ENCODE peak calls at places on chromosomes 7 and 10, in seven cellular contexts. One of them, this sample, is unnamed.

GRCh38 chr10:91073301-91073780 is 147.1 kb upstream of the PCGF5 start:
- DNase-seq in MCF 10A: no peak
- DNase-seq in GM20000: no peak
- DNase-seq in tibial nerve: no peak
- DNase-seq in nephron progenitor cell: no peak
- DNase-seq in GM13976: no peak
- DNase-seq in hepatocyte: no peak
- DNase-seq in this sample: no peak

GRCh38 chr10:5449823-5450222 is 37.5 kb downstream of the NET1 start:
- DNase-seq in MCF 10A: peak; percentile 57
- DNase-seq in GM20000: no peak
- DNase-seq in tibial nerve: no peak
- DNase-seq in nephron progenitor cell: no peak
- DNase-seq in GM13976: no peak
- DNase-seq in hepatocyte: peak; percentile 71
- DNase-seq in this sample: no peak

GRCh38 chr10:132915411-132915810 is 27.0 kb downstream of the CFAP46 start:
- DNase-seq in MCF 10A: no peak
- DNase-seq in GM20000: no peak
- DNase-seq in tibial nerve: no peak
- DNase-seq in nephron progenitor cell: no peak
- DNase-seq in GM13976: no peak
- DNase-seq in hepatocyte: no peak
- DNase-seq in this sample: no peak

GRCh38 chr7:48360574-48360973 is 189.3 kb downstream of the ABCA13 start:
- DNase-seq in MCF 10A: no peak
- DNase-seq in GM20000: no peak
- DNase-seq in tibial nerve: no peak
- DNase-seq in nephron progenitor cell: no peak
- DNase-seq in GM13976: no peak
- DNase-seq in hepatocyte: no peak
- DNase-seq in this sample: no peak

GRCh38 chr10:131855396-131855762 is 45.4 kb upstream of the PPP2R2D start:
- DNase-seq in MCF 10A: no peak
- DNase-seq in GM20000: no peak
- DNase-seq in tibial nerve: no peak
- DNase-seq in nephron progenitor cell: no peak
- DNase-seq in GM13976: no peak
- DNase-seq in hepatocyte: no peak
- DNase-seq in this sample: no peak

GRCh38 chr10:35379226-35380137 is 43.2 kb downstream of the CCNY start:
- DNase-seq in MCF 10A: no peak
- DNase-seq in GM20000: peak; percentile 64
- DNase-seq in tibial nerve: no peak
- DNase-seq in nephron progenitor cell: no peak
- DNase-seq in GM13976: peak; percentile 62
- DNase-seq in hepatocyte: peak; percentile 34
- DNase-seq in this sample: no peak

GRCh38 chr7:116354171-116354545 is 143.8 kb downstream of the TES start:
- DNase-seq in MCF 10A: peak; percentile 61
- DNase-seq in GM20000: no peak
- DNase-seq in tibial nerve: no peak
- DNase-seq in nephron progenitor cell: no peak
- DNase-seq in GM13976: no peak
- DNase-seq in hepatocyte: peak; percentile 72
- DNase-seq in this sample: no peak

GRCh38 chr7:135321556-135321955 is 87.9 kb downstream of the STRA8 start:
- DNase-seq in MCF 10A: peak; percentile 75
- DNase-seq in GM20000: no peak
- DNase-seq in tibial nerve: no peak
- DNase-seq in nephron progenitor cell: no peak
- DNase-seq in GM13976: no peak
- DNase-seq in hepatocyte: no peak
- DNase-seq in this sample: no peak

GRCh38 chr7:11576340-11576739 is 255.7 kb downstream of the THSD7A start:
- DNase-seq in MCF 10A: no peak
- DNase-seq in GM20000: no peak
- DNase-seq in tibial nerve: no peak
- DNase-seq in nephron progenitor cell: no peak
- DNase-seq in GM13976: no peak
- DNase-seq in hepatocyte: no peak
- DNase-seq in this sample: no peak

GRCh38 chr7:126450269-126450671 is 802.5 kb downstream of the GRM8 start:
- DNase-seq in MCF 10A: no peak
- DNase-seq in GM20000: peak; percentile 38
- DNase-seq in tibial nerve: no peak
- DNase-seq in nephron progenitor cell: no peak
- DNase-seq in GM13976: peak; percentile 1
- DNase-seq in hepatocyte: no peak
- DNase-seq in this sample: no peak

GRCh38 chr7:100888529-100888987 is 957 bp downstream of the UFSP1 start:
- DNase-seq in MCF 10A: no peak
- DNase-seq in GM20000: peak; percentile 22
- DNase-seq in tibial nerve: no peak
- DNase-seq in nephron progenitor cell: no peak
- DNase-seq in GM13976: no peak
- DNase-seq in hepatocyte: no peak
- DNase-seq in this sample: no peak

GRCh38 chr10:50312464-50313437 is 61.4 kb upstream of the ASAH2 start:
- DNase-seq in MCF 10A: peak; percentile 88
- DNase-seq in GM20000: no peak
- DNase-seq in tibial nerve: no peak
- DNase-seq in nephron progenitor cell: no peak
- DNase-seq in GM13976: no peak
- DNase-seq in hepatocyte: no peak
- DNase-seq in this sample: no peak

GRCh38 chr10:120098242-120098930 is 205.9 kb downstream of the SEC23IP start:
- DNase-seq in MCF 10A: no peak
- DNase-seq in GM20000: no peak
- DNase-seq in tibial nerve: no peak
- DNase-seq in nephron progenitor cell: no peak
- DNase-seq in GM13976: no peak
- DNase-seq in hepatocyte: no peak
- DNase-seq in this sample: no peak

GRCh38 chr7:84291756-84292155 is 97.2 kb upstream of the SEMA3A start:
- DNase-seq in MCF 10A: no peak
- DNase-seq in GM20000: no peak
- DNase-seq in tibial nerve: no peak
- DNase-seq in nephron progenitor cell: no peak
- DNase-seq in GM13976: no peak
- DNase-seq in hepatocyte: no peak
- DNase-seq in this sample: no peak

GRCh38 chr7:127581716-127582115 is 3.7 kb downstream of the GCC1 start:
- DNase-seq in MCF 10A: no peak
- DNase-seq in GM20000: no peak
- DNase-seq in tibial nerve: no peak
- DNase-seq in nephron progenitor cell: no peak
- DNase-seq in GM13976: no peak
- DNase-seq in hepatocyte: no peak
- DNase-seq in this sample: no peak

GRCh38 chr7:134203186-134203889 is 76.2 kb downstream of the LRGUK start:
- DNase-seq in MCF 10A: no peak
- DNase-seq in GM20000: no peak
- DNase-seq in tibial nerve: no peak
- DNase-seq in nephron progenitor cell: no peak
- DNase-seq in GM13976: no peak
- DNase-seq in hepatocyte: no peak
- DNase-seq in this sample: no peak

GRCh38 chr10:71431216-71431944 is 34.7 kb downstream of the CDH23 start:
- DNase-seq in MCF 10A: no peak
- DNase-seq in GM20000: no peak
- DNase-seq in tibial nerve: no peak
- DNase-seq in nephron progenitor cell: no peak
- DNase-seq in GM13976: peak; percentile 21
- DNase-seq in hepatocyte: no peak
- DNase-seq in this sample: peak; percentile 77

GRCh38 chr10:71427246-71427645 is 30.5 kb downstream of the CDH23 start:
- DNase-seq in MCF 10A: no peak
- DNase-seq in GM20000: no peak
- DNase-seq in tibial nerve: no peak
- DNase-seq in nephron progenitor cell: no peak
- DNase-seq in GM13976: no peak
- DNase-seq in hepatocyte: no peak
- DNase-seq in this sample: peak; percentile 25

GRCh38 chr10:71429304-71429703 is 32.6 kb downstream of the CDH23 start:
- DNase-seq in MCF 10A: no peak
- DNase-seq in GM20000: no peak
- DNase-seq in tibial nerve: no peak
- DNase-seq in nephron progenitor cell: no peak
- DNase-seq in GM13976: no peak
- DNase-seq in hepatocyte: no peak
- DNase-seq in this sample: peak; percentile 75

GRCh38 chr10:71431945-71432905 is 35.5 kb downstream of the CDH23 start:
- DNase-seq in MCF 10A: no peak
- DNase-seq in GM20000: no peak
- DNase-seq in tibial nerve: no peak
- DNase-seq in nephron progenitor cell: no peak
- DNase-seq in GM13976: no peak
- DNase-seq in hepatocyte: no peak
- DNase-seq in this sample: peak; percentile 73

GRCh38 chr10:71429929-71430328 is 33.2 kb downstream of the CDH23 start:
- DNase-seq in MCF 10A: no peak
- DNase-seq in GM20000: no peak
- DNase-seq in tibial nerve: no peak
- DNase-seq in nephron progenitor cell: no peak
- DNase-seq in GM13976: peak; percentile 29
- DNase-seq in hepatocyte: no peak
- DNase-seq in this sample: peak; percentile 59
- TF ChIP-seq CTCF in MCF 10A: peak; percentile 9
- TF ChIP-seq CTCF in GM20000: no peak
- TF ChIP-seq CTCF in tibial nerve: no peak
- TF ChIP-seq CTCF in nephron progenitor cell: peak; percentile 26
- TF ChIP-seq CTCF in GM13976: no peak
- TF ChIP-seq CTCF in hepatocyte: no peak
- TF ChIP-seq CTCF in this sample: no peak

DNA sequence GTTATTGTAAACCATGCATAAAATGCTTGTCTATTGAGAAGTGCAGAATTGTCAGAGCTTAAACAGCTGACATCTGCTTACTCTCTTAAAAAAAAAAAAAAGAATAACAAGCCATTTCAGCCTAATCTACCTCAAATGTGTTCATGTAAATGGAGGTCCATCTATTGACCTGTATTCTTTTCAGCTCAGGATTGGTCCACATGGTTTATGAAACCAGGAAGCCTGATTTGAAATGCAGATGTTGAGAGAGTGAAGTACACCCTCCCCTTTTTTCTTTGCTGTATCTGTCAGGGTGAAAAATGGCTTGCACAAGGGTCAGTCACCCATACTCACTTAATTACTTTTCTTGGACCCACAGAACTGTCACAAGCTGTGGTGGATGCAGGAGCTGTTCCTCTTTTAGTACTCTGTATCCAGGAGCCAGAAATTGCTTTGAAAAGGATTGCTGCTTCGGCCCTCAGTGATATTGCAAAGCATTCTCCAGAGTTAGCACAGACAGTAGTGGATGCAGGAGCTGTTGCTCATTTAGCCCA is 41.2 kb downstream of the SPAG6 start:
- DNase-seq in MCF 10A: no peak
- DNase-seq in GM20000: no peak
- DNase-seq in tibial nerve: no peak
- DNase-seq in nephron progenitor cell: peak; percentile 21
- DNase-seq in GM13976: no peak
- DNase-seq in hepatocyte: no peak
- DNase-seq in this sample: no peak
- TF ChIP-seq CTCF in MCF 10A: no peak
- TF ChIP-seq CTCF in GM20000: no peak
- TF ChIP-seq CTCF in tibial nerve: no peak
- TF ChIP-seq CTCF in nephron progenitor cell: no peak
- TF ChIP-seq CTCF in GM13976: no peak
- TF ChIP-seq CTCF in hepatocyte: no peak
- TF ChIP-seq CTCF in this sample: no peak

DNA sequence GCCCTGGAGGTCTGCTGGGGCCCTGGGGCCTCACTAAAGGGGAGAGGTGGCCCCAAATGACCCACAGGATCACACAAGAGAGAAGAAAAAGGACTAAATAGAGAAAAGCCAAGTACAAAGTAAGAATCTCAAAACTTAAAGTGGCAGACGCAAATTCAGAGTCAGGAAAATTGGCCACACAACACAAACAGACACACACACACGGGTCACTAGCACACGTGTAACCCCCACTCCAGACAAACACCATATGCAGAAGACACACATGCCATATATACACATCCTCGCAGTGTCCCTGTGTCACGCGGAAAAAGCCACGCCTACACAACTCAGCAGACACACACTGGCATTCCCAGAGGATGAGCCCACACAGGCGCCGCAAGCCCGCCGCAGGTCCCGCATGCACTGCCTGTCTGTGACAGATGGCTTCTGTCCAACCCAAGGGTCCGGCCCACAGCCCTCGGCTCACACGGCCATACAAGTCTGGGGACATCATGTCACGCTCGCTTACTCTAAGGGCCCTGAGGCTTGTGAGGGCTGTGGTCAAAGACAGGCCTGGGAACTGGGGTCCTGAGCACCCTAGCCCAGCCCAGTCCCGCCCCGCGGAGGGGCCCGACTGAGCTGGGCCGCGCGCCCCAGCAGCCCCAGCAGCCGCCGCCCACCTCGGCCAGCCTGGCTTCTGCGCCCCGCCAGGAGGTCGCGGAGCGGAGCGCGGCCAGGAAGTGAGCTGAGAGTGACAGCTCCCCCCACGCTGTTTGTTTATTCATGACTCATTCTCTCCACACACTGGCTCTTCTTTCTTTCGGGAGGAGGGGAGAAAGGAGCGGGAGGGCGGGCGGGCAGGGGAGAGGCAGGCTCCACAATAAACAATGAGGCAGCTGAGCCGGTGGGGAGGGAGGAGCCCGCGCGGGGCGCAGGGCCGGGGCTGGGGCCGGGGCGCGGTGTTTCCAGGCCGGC is 95.5 kb upstream of the ZMIZ1 start:
- DNase-seq in MCF 10A: peak; percentile 93
- DNase-seq in GM20000: peak; percentile 98
- DNase-seq in tibial nerve: peak; percentile 51
- DNase-seq in nephron progenitor cell: no peak
- DNase-seq in GM13976: peak; percentile 96
- DNase-seq in hepatocyte: peak; percentile 96
- DNase-seq in this sample: peak; percentile 96
- TF ChIP-seq CTCF in MCF 10A: no peak
- TF ChIP-seq CTCF in GM20000: no peak
- TF ChIP-seq CTCF in tibial nerve: no peak
- TF ChIP-seq CTCF in nephron progenitor cell: no peak
- TF ChIP-seq CTCF in GM13976: no peak
- TF ChIP-seq CTCF in hepatocyte: no peak
- TF ChIP-seq CTCF in this sample: no peak

DNA sequence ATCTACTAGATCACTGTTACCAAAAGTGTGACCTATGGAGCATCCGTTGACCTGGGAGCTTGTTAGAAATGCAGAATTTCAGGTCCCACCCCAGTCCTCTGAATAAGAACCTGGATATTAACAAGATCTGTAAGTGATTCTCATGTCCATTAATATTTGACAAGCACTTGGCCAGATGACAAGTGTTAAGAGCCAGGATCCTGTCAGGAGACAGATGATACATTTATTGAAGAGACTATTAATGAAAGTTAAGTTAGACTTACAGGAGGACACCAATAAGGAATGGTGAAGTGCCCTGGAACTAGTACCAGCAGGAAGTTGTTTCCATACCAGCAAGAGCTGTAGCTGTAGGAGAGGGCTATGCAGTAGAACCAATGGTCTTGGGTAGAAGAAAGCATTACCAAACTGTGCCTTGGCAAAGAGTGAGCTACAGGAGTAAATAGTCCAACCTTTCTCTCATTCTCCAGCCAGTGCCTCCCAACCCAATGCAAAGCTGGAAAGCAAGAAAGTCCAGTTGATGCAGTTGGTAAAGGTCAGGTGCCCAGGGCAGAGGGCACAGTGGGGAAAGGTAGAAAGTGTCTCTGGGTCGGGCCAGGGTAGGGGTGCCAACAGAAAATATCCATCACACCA is 35.3 kb upstream of the ADD3 start:
- DNase-seq in MCF 10A: no peak
- DNase-seq in GM20000: no peak
- DNase-seq in tibial nerve: no peak
- DNase-seq in nephron progenitor cell: no peak
- DNase-seq in GM13976: no peak
- DNase-seq in hepatocyte: no peak
- DNase-seq in this sample: no peak
- TF ChIP-seq CTCF in MCF 10A: no peak
- TF ChIP-seq CTCF in GM20000: no peak
- TF ChIP-seq CTCF in tibial nerve: no peak
- TF ChIP-seq CTCF in nephron progenitor cell: no peak
- TF ChIP-seq CTCF in GM13976: no peak
- TF ChIP-seq CTCF in hepatocyte: no peak
- TF ChIP-seq CTCF in this sample: no peak

This sample was measured in osteocyte.